ENCODE peak calls at places on chromosomes 16 and 17, in seven cellular contexts. J, V, Z, A, L, E and X are unnamed samples. For H3K4me1, the result is how much of the 10 kb centered on the place peaks cover.

GRCh38 chr16:67731071-67731810 is 12.1 kb upstream of the GFOD2 start:
- DNase-seq in E (no peak), J (no peak), L (no peak), Z (no peak), V (peak), A (no peak), X (no peak)

GRCh38 chr16:72856797-72857196 is 191.1 kb downstream of the ZFHX3 start:
- DNase-seq in A (no peak), V (peak), L (no peak), Z (no peak), E (no peak), J (peak), X (no peak)

GRCh38 chr17:81959362-81960129 is 1.4 kb downstream of the NOTUM start:
- DNase-seq in E (no peak), A (no peak), V (peak), L (peak), Z (peak), J (peak), X (peak)

GRCh38 chr17:68360198-68360597 is 68.9 kb downstream of the ARSG start:
- DNase-seq in V (no peak), A (no peak), E (no peak), Z (no peak), L (no peak), J (no peak), X (no peak)

GRCh38 chr17:76076765-76077581 is 2.0 kb upstream of the ZACN start:
- DNase-seq in E (no peak), Z (peak), A (no peak), J (peak), L (no peak), V (peak), X (no peak)

GRCh38 chr16:4414187-4414909 is 2.0 kb downstream of the CORO7 start:
- DNase-seq in V (no peak), Z (peak), E (no peak), L (peak), J (no peak), A (peak), X (no peak)

GRCh38 chr16:64058685-64059084 is 1063.2 kb downstream of the CDH11 start:
- DNase-seq in E (no peak), V (no peak), Z (no peak), A (no peak), J (no peak), L (no peak), X (no peak)

GRCh38 chr17:68199837-68200688 is 47.8 kb upstream of the AMZ2 start:
- DNase-seq in V (no peak), J (peak), Z (no peak), L (peak), A (no peak), E (no peak), X (no peak)

GRCh38 chr16:72291531-72291981 is 119.6 kb upstream of the PMFBP1 start:
- DNase-seq in J (no peak), A (no peak), Z (no peak), E (no peak), V (no peak), L (no peak), X (no peak)

GRCh38 chr16:50068550-50068949 is 2.8 kb downstream of the HEATR3 start:
- DNase-seq in A (no peak), V (no peak), L (no peak), E (no peak), J (no peak), Z (no peak), X (no peak)

GRCh38 chr16:17590711-17591654 is 120.2 kb upstream of the XYLT1 start:
- DNase-seq in Z (no peak), V (no peak), L (no peak), A (no peak), E (no peak), J (no peak), X (no peak)

GRCh38 chr17:792277-792676 is 10.1 kb downstream of the MRM3 start:
- DNase-seq in V (no peak), J (no peak), E (no peak), Z (no peak), A (no peak), L (no peak), X (peak)

GRCh38 chr17:55774834-55775233 is 24.0 kb downstream of the PCTP start:
- DNase-seq in Z (no peak), E (no peak), V (no peak), J (peak), A (no peak), L (no peak), X (no peak)

GRCh38 chr17:8964801-8965393 is 610 bp downstream of the PIK3R5 start:
- DNase-seq in E (no peak), L (no peak), Z (peak), V (peak), J (peak), A (no peak), X (peak)

GRCh38 chr17:17738901-17739300 is 57.6 kb downstream of the RAI1 start:
- DNase-seq in Z (no peak), A (no peak), J (no peak), V (no peak), L (no peak), E (no peak), X (no peak)

GRCh38 chr17:13740692-13741091 is 139.0 kb upstream of the HS3ST3A1 start:
- DNase-seq in E (no peak), J (no peak), A (no peak), Z (no peak), V (no peak), L (no peak), X (no peak)

GRCh38 chr17:59716427-59716826 is 9.0 kb downstream of the VMP1 start:
- DNase-seq in Z (no peak), L (no peak), J (no peak), E (no peak), V (no peak), A (no peak), X (no peak)

GRCh38 chr17:77879896-77880280 is 78.6 kb upstream of the TNRC6C start:
- DNase-seq in Z (no peak), V (no peak), L (no peak), J (no peak), E (no peak), A (no peak), X (no peak)

GRCh38 chr16:85321856-85322271 is 209.6 kb upstream of the CIBAR2 start:
- DNase-seq in V (peak), A (no peak), Z (no peak), L (no peak), J (no peak), E (peak), X (peak)

GRCh38 chr17:16046966-16047365 is 47.3 kb downstream of the TTC19 start:
- DNase-seq in A (no peak), J (no peak), V (no peak), L (no peak), E (no peak), Z (no peak), X (no peak)

GRCh38 chr16:79437764-79438728 is 162.5 kb downstream of the MAF start:
- DNase-seq in V (peak), E (no peak), J (peak), L (no peak), A (no peak), Z (no peak), X (peak)

GRCh38 chr16:67384778-67385510 is 8.4 kb downstream of the TPPP3 start:
- DNase-seq in E (no peak), L (no peak), A (no peak), V (no peak), Z (no peak), J (no peak), X (no peak)

GRCh38 chr16:10740000-10740844 is 3.4 kb upstream of the NUBP1 start:
- DNase-seq in Z (no peak), L (no peak), J (no peak), E (no peak), A (no peak), V (no peak), X (no peak)

GRCh38 chr16:4947722-4948503 is 10.2 kb upstream of the SEC14L5 start:
- DNase-seq in E (no peak), V (no peak), L (no peak), J (peak), Z (no peak), A (no peak), X (no peak)

GRCh38 chr17:44118427-44119050 is 4.9 kb downstream of the HDAC5 start:
- DNase-seq in E (no peak), L (no peak), V (no peak), J (peak), A (no peak), Z (no peak), X (no peak)

GRCh38 chr16:16014329-16015224 is 65.2 kb downstream of the ABCC1 start:
- DNase-seq in V (no peak), Z (no peak), E (peak), A (no peak), J (no peak), L (no peak), X (peak)

GRCh38 chr16:30692381-30693074 is 6.4 kb upstream of the SRCAP start:
- DNase-seq in V (no peak), Z (no peak), A (no peak), J (no peak), E (no peak), L (no peak), X (no peak)

GRCh38 chr17:50028207-50029120 is 27.4 kb upstream of the ITGA3 start:
- DNase-seq in Z (no peak), L (no peak), A (no peak), V (peak), E (no peak), J (peak), X (peak)

DNA sequence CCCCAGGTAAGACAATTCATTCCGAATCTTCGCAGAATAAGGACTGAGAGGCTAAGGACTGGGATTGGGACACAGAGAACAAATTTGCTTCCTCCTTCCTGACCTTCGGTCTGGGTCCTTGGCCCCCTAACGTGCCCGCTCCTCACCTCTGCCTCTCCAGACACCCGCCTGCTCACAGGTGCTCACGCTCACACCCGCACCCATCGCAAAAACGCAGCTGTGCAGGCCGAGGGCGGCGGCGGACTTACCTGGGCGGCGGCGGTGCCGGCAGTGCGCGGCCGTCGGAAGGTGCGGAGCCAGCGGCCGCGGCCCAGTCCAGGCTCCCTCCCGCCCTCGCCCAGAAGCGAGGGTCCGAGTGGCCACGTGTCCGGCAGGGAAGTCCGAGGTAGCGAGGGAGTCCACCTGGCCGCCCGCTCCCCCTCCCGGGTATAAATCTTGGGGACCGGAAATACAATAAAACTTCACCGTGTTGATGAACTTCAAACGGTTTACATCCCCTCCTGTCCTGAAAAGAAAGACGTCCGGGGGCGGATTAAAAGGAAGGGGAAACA is 7.2 kb upstream of the HOXB9 start:
- DNase-seq in L (no peak), E (no peak), A (no peak), Z (no peak), J (no peak), V (peak), X (peak)
- H3K4me3 ChIP-seq in L (no peak), E (no peak), A (no peak), Z (peak), J (no peak), V (no peak), X (no peak)

GRCh38 chr16:53100889-53101288 is 46.1 kb downstream of the CHD9 start:
- DNase-seq in V (no peak), A (no peak), J (no peak), L (no peak), E (no peak), Z (no peak), X (no peak)

GRCh38 chr16:53099318-53100130 is 44.7 kb downstream of the CHD9 start:
- DNase-seq in L (peak), J (peak), Z (peak), A (peak), V (peak), E (peak), X (peak)

GRCh38 chr16:53097190-53097589 is 42.4 kb downstream of the CHD9 start:
- DNase-seq in J (no peak), Z (no peak), L (no peak), E (no peak), A (no peak), V (no peak), X (no peak)

GRCh38 chr16:53100131-53100748 is 45.4 kb downstream of the CHD9 start:
- DNase-seq in L (peak), Z (no peak), E (no peak), V (no peak), A (no peak), J (no peak), X (no peak)

DNA sequence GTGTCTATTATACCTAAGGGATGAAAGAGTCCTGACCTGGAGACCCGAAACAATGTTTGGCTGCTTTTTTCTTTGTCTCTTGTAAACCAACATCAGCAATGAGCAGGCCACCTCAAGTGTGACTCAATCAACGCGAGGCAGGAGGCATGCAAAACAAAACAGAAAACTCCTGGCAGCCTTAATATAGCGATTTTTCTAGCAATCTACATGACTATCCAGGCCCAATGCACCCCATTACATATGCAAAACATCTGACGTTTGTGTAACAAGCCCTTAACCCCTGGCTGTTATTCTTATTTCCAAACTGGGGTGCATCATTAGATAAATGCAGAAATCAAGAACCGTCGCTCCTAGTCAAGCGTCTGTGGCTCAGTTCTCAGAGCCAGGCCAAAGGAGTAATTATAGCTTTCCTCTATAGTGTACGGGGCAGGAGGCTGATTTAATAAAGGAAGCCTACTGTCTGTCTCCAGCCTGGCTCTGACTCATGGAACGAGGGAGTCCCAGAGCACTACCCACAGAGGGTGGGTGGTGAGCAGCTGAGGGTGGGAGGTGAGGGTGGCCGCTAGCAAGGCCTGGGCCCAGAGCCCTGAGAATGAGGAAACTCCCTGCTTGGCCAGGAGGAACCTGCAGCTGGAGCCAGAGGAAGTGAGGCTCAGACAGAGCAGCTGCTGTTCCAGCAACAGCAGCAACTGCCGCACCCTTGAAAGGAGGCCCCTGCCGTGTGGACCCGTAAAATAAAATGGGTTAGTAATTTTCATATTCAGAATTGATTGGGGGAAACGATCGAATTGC is 43.9 kb downstream of the CHD9 start:
- DNase-seq in Z (peak), J (peak), V (peak), L (peak), E (peak), A (peak), X (peak)
- H3K27ac ChIP-seq in Z (peak), J (peak), V (peak), L (peak), E (peak), A (peak), X (peak)

DNA sequence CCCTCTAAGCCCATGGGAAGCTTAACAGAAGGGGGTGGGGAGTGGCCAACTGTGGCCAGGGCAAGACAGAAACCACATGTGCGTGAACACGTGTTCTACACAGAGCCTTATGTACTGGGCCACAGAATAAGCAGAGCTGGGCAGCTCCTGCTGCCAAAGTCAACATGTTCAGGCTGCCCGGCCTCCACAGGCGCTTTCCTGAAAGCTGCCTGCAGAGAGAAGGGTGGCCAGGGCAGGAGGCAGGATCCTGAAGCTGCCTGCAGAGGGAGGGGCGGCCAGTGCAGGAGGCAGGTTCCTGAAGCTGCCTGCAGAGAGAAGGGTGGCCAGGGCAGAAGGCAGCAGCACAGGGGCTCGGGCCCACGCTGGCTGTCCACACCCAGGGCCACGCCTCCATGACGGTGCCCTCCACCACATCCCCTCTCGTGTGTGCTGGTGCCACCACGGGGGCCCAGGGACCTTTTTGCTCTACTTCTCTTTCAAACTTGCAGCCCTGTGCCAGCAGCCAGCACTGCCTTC is 79.5 kb downstream of the ANKRD11 start:
- DNase-seq in L (no peak), E (no peak), A (no peak), Z (no peak), J (no peak), V (peak), X (peak)
- H3K4me1 ChIP-seq in L (under half), E (under half), A (under half), Z (half or more), J (half or more), V (half or more), X (under half)

GRCh38 chr17:61429274-61429673 is 22.9 kb upstream of the TBX4 start:
- DNase-seq in J (no peak), L (no peak), E (no peak), V (no peak), A (no peak), Z (no peak), X (no peak)
- H3K4me3 ChIP-seq in J (no peak), L (no peak), E (no peak), V (no peak), A (no peak), Z (no peak), X (no peak)

GRCh38 chr16:57113042-57113453 is 20.7 kb downstream of the CPNE2 start:
- DNase-seq in A (no peak), Z (no peak), E (no peak), V (no peak), L (no peak), J (no peak), X (no peak)
- H3K27ac ChIP-seq in A (peak), Z (no peak), E (no peak), V (no peak), L (no peak), J (no peak), X (no peak)

GRCh38 chr16:70691223-70692129 is 5.6 kb upstream of the MTSS2 start:
- DNase-seq in E (peak), J (peak), V (no peak), L (no peak), Z (no peak), A (no peak), X (peak)
- H3K4me1 ChIP-seq in E (half or more), J (under half), V (half or more), L (under half), Z (under half), A (under half), X (under half)

DNA sequence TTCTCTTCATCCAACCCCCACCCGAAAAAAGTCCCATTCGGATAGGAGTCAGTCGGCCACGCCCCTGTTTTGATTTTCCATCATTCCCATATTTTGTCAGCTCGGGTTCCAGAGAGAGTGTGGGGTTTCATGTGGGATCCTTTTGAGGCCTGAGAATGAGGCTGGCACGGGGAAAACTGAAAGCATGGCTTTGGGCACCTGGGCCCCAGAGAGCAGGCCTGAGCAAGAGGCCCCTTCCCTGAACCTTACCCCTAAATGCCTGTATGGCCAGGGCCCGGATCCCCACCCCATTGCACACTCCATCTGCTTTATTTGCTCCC is 4.6 kb upstream of the HOXB4 start:
- DNase-seq in V (no peak), J (no peak), E (no peak), A (no peak), L (no peak), Z (no peak), X (no peak)
- H3K4me3 ChIP-seq in V (peak), J (no peak), E (peak), A (peak), L (no peak), Z (peak), X (no peak)